ENCODE peak calls at places on chromosomes 16 and 17, in five cellular contexts. I is stimulated activated CD8-positive, alpha-beta memory T cell treated with anti-CD3 and anti-CD28 coated beads, Interleukin-12 subunit alpha, Interleukin-12 subunit beta, amount 100 ng/mL, for 1 hour; T is globus pallidus; J is PC-3; P is GM20000. K is an unnamed sample.

GRCh38 chr16:68365167-68365817 is 54.5 kb downstream of the PRMT7 start:
- DNase-seq in J (no peak), T (peak; percentile 33), I (no peak), P (no peak), K (no peak)

GRCh38 chr17:61382796-61383688 is 16.6 kb upstream of the TBX2 start:
- DNase-seq in I (no peak), J (no peak), P (no peak), T (no peak), K (no peak)

GRCh38 chr17:8189041-8189710 is 804 bp downstream of the BORCS6 start:
- DNase-seq in J (no peak), T (no peak), P (no peak), I (no peak), K (no peak)

GRCh38 chr17:82520041-82520910 is 744 bp downstream of the FOXK2 start:
- DNase-seq in P (peak; percentile 73), I (no peak), J (peak; percentile 10), T (no peak), K (no peak)

GRCh38 chr17:10243905-10244844 is 45.8 kb upstream of the GAS7 start:
- DNase-seq in P (no peak), T (no peak), I (no peak), J (no peak), K (peak; percentile 35)

GRCh38 chr17:80880650-80880989 is 111.0 kb upstream of the CHMP6 start:
- DNase-seq in P (no peak), T (no peak), I (no peak), J (no peak), K (no peak)

GRCh38 chr16:14501331-14502255 is 128.5 kb downstream of the PARN start:
- DNase-seq in J (peak; percentile 87), P (no peak), T (peak; percentile 85), I (no peak), K (peak; percentile 94)

GRCh38 chr17:60155815-60156214 is 6.0 kb downstream of the CA4 start:
- DNase-seq in T (no peak), J (no peak), P (no peak), I (no peak), K (no peak)

GRCh38 chr17:17044846-17045561 is 2.7 kb downstream of the MPRIP start:
- DNase-seq in T (no peak), P (peak; percentile 53), I (no peak), J (peak; percentile 79), K (peak; percentile 79)

GRCh38 chr17:73976676-73977521 is 226.6 kb upstream of the RPL38 start:
- DNase-seq in J (no peak), P (no peak), I (no peak), T (no peak), K (no peak)

GRCh38 chr17:41689497-41690299 is 1.0 kb downstream of the EIF1 start:
- DNase-seq in J (peak; percentile 43), P (no peak), T (peak; percentile 53), I (no peak), K (peak; percentile 69)

GRCh38 chr16:89710709-89711564 is 9.4 kb upstream of the SPATA2L start:
- DNase-seq in J (no peak), I (no peak), P (no peak), T (no peak), K (no peak)

GRCh38 chr17:50501054-50501453 is 7.2 kb upstream of the MYCBPAP start:
- DNase-seq in I (no peak), T (no peak), P (no peak), J (peak; percentile 76), K (no peak)

GRCh38 chr17:3768341-3768740 is 32.6 kb downstream of the ITGAE start:
- DNase-seq in J (no peak), I (no peak), P (no peak), T (no peak), K (no peak)

GRCh38 chr16:85302018-85302847 is 190.0 kb upstream of the CIBAR2 start:
- DNase-seq in J (no peak), I (no peak), P (no peak), T (no peak), K (peak; percentile 59)

GRCh38 chr16:3952342-3953131 is 72.0 kb upstream of the CREBBP start:
- DNase-seq in P (no peak), I (no peak), T (no peak), J (no peak), K (no peak)

GRCh38 chr17:8744086-8744781 is 402 bp downstream of the CCDC42 start:
- DNase-seq in I (no peak), P (no peak), T (no peak), J (no peak), K (no peak)

GRCh38 chr16:4613636-4614570 is 785 bp downstream of the UBALD1 start:
- DNase-seq in P (peak; percentile 71), T (no peak), J (peak; percentile 20), I (no peak), K (peak; percentile 48)

GRCh38 chr16:89167425-89167941 is 4.1 kb upstream of the CDH15 start:
- DNase-seq in T (peak; percentile 51), I (peak; percentile 76), J (peak; percentile 78), P (peak; percentile 90), K (peak; percentile 59)

GRCh38 chr16:15704545-15704987 is 54.5 kb downstream of the NDE1 start:
- DNase-seq in J (peak; percentile 73), P (peak; percentile 70), I (peak; percentile 72), T (peak; percentile 79), K (peak; percentile 69)

GRCh38 chr17:15490634-15491261 is 23.3 kb upstream of the CDRT4 start:
- DNase-seq in T (peak; percentile 92), I (no peak), P (no peak), J (peak; percentile 74), K (peak; percentile 76)

GRCh38 chr17:44205962-44206824 is 6.5 kb upstream of the ATXN7L3 start:
- DNase-seq in T (no peak), P (no peak), I (no peak), J (peak; percentile 23), K (no peak)

GRCh38 chr17:78231991-78232759 is 744 bp downstream of the TMEM235 start:
- DNase-seq in I (no peak), T (no peak), J (no peak), P (peak; percentile 67), K (no peak)

GRCh38 chr17:28878981-28879380 is 18.6 kb downstream of the FLOT2 start:
- DNase-seq in I (no peak), T (no peak), J (peak; percentile 52), P (peak; percentile 56), K (peak; percentile 32)

GRCh38 chr17:19322861-19323260 is 39.7 kb downstream of the B9D1 start:
- DNase-seq in P (no peak), J (no peak), I (no peak), T (no peak), K (no peak)

GRCh38 chr16:89700649-89701424 is 668 bp downstream of the SPATA2L start:
- DNase-seq in P (peak; percentile 72), I (no peak), T (no peak), J (peak; percentile 57), K (peak; percentile 24)

GRCh38 chr17:40552806-40553693 is 12.2 kb downstream of the CCR7 start:
- DNase-seq in I (no peak), J (no peak), T (no peak), P (no peak), K (no peak)

GRCh38 chr17:78432226-78432894 is 53.9 kb downstream of the PGS1 start:
- DNase-seq in P (no peak), T (peak; percentile 93), I (no peak), J (no peak), K (no peak)

GRCh38 chr17:57747221-57748017 is 2.3 kb upstream of the CCDC182 start:
- DNase-seq in J (peak; percentile 83), T (peak; percentile 51), I (peak; percentile 6), P (peak; percentile 64), K (peak; percentile 73)

GRCh38 chr16:89924925-89925307 is 1.8 kb downstream of the TUBB3 start:
- DNase-seq in I (no peak), P (no peak), T (no peak), J (no peak), K (no peak)

GRCh38 chr16:52050418-52050817 is 496.5 kb downstream of the TOX3 start:
- DNase-seq in J (no peak), T (no peak), I (no peak), P (no peak), K (peak; percentile 24)

GRCh38 chr17:77864234-77865108 is 94.0 kb upstream of the TNRC6C start:
- DNase-seq in P (no peak), I (no peak), J (no peak), T (no peak), K (no peak)

GRCh38 chr17:50056217-50056960 is 479 bp downstream of the ITGA3 start:
- DNase-seq in I (peak; percentile 33), T (no peak), P (peak; percentile 79), J (peak; percentile 67), K (peak; percentile 69)

GRCh38 chr16:70161350-70161749 is 12.2 kb upstream of the CLEC18C start:
- DNase-seq in T (no peak), P (peak; percentile 5), J (no peak), I (no peak), K (no peak)

GRCh38 chr16:88720396-88720970 is 14.2 kb downstream of the CTU2 start:
- DNase-seq in J (no peak), P (no peak), T (no peak), I (no peak), K (no peak)

GRCh38 chr16:84600343-84601229 is 17.3 kb downstream of the COTL1 start:
- DNase-seq in T (no peak), P (peak; percentile 85), J (no peak), I (no peak), K (peak; percentile 43)

GRCh38 chr16:51149251-51149661 is 1.8 kb downstream of the SALL1 start:
- DNase-seq in T (no peak), I (no peak), J (no peak), P (no peak), K (no peak)

K was measured in IMR-90.